ENCODE peak calls at places on chromosomes 12 and 14, in seven cellular contexts. Q is HCT116, A is A549, G is K562, X is SK-N-SH, P is HepG2, R is H1. V is an unnamed sample.
A peak's percentile ranks its signal among the peaks of the same experiment; 100 is the strongest.

GRCh38 chr12:100826323-100826722 is 31.7 kb downstream of the ANO4 start:
- DNase-seq in Q (peak; percentile 13), G (peak; percentile 40), A (peak; percentile 8), R (peak; percentile 72), X (no peak), P (peak; percentile 23), V (peak; percentile 58)

GRCh38 chr12:124759841-124760508 is 103.7 kb downstream of the SCARB1 start:
- DNase-seq in A (no peak), Q (no peak), R (no peak), X (no peak), G (no peak), P (no peak), V (no peak)

GRCh38 chr14:69542311-69542710 is 32.4 kb downstream of the CCDC177 start:
- DNase-seq in A (no peak), P (no peak), R (no peak), X (no peak), Q (no peak), G (no peak), V (no peak)

GRCh38 chr14:61188936-61189808 is 92.0 kb downstream of the TMEM30B start:
- DNase-seq in Q (no peak), P (peak; percentile 48), R (peak; percentile 83), G (peak; percentile 29), A (peak; percentile 87), X (peak; percentile 73), V (peak; percentile 51)

GRCh38 chr12:26373606-26374495 is 178.5 kb downstream of the SSPN start:
- DNase-seq in X (no peak), A (no peak), G (no peak), P (no peak), R (no peak), Q (no peak), V (no peak)

GRCh38 chr12:76138656-76139055 is 54.2 kb upstream of the NAP1L1 start:
- DNase-seq in R (no peak), Q (no peak), P (no peak), X (no peak), A (no peak), G (no peak), V (no peak)

GRCh38 chr14:96184737-96185136 is 19.9 kb upstream of the BDKRB2 start:
- DNase-seq in P (no peak), R (no peak), Q (no peak), G (no peak), X (no peak), A (no peak), V (peak; percentile 55)

GRCh38 chr12:75744607-75745256 is 233.3 kb upstream of the KRR1 start:
- DNase-seq in Q (no peak), X (no peak), G (no peak), R (no peak), P (peak; percentile 30), A (no peak), V (no peak)

DNA sequence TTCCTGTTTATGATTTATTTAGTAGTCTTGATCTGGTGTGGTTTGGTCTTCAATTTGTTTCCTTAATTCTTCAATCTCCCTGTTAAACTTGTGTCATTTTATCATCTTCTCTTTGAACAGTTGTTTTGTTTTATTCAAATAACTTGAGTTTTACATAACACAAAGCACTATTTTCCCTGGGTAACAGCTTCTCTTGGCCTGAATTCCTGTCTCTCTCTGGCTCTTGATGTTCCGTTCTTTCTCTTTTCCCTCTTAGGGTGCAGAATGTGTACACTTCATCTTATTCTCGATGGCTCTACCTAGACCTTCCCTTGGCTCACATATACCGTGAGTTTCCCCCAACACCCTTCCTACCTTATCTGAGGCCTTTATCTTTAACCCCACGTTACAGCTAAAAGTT is 36.8 kb upstream of the VPS33A start:
- DNase-seq in A (no peak), G (no peak), X (no peak), Q (no peak), R (no peak), P (no peak), V (no peak)
- TF ChIP-seq RAD21 in A (no peak), G (no peak), X (no peak), Q (no peak), R (no peak), P (no peak), V (no peak)

DNA sequence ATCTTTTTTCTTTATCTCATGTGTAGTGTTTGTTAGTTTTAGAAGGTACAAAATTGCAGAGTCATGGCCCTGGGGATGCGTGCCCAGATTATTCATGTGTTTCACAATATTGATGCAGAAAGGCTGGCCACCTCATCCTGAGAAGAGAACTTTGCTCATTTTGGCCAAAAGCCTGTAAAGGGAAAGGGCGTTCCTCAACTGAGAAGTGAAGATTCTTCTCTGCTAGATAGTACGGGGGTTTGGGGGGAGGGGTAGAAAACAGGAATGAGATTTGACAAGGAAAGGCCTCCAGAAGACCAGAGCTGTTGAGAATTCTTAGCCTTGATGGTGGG is 1.7 kb downstream of the MGST1 start:
- DNase-seq in G (peak; percentile 66), P (peak; percentile 81), X (no peak), A (peak; percentile 44), R (no peak), Q (no peak), V (peak; percentile 96)
- TF ChIP-seq RAD21 in G (no peak), P (no peak), X (no peak), A (no peak), R (no peak), Q (no peak), V (peak; percentile 10)

GRCh38 chr12:123152823-123153222 is 1.9 kb upstream of the PITPNM2 start:
- DNase-seq in X (no peak), R (no peak), A (no peak), G (no peak), P (no peak), Q (no peak), V (no peak)

GRCh38 chr12:123150273-123150803 is 552 bp downstream of the PITPNM2 start:
- DNase-seq in A (peak; percentile 50), G (peak; percentile 42), Q (no peak), X (peak; percentile 88), R (no peak), P (no peak), V (no peak)

GRCh38 chr12:123151679-123152454 is 977 bp upstream of the PITPNM2 start:
- DNase-seq in G (no peak), A (no peak), P (no peak), X (no peak), Q (no peak), R (no peak), V (no peak)

GRCh38 chr12:123149828-123150272 is 1.0 kb downstream of the PITPNM2 start:
- DNase-seq in Q (no peak), P (no peak), X (peak; percentile 41), G (peak; percentile 59), R (no peak), A (peak; percentile 15), V (no peak)

GRCh38 chr12:123150804-123151678 is at the start of gene PITPNM2:
- DNase-seq in G (peak; percentile 77), A (peak; percentile 57), R (no peak), X (peak; percentile 90), P (no peak), Q (no peak), V (peak; percentile 58)
- TF ChIP-seq RAD21 in G (peak; percentile 58), A (no peak), R (peak; percentile 11), X (no peak), P (peak; percentile 57), Q (peak; percentile 8), V (peak; percentile 49)

GRCh38 chr14:71363961-71364360 is 456.7 kb downstream of the PCNX1 start:
- DNase-seq in P (no peak), X (no peak), A (no peak), R (no peak), Q (no peak), G (no peak), V (peak; percentile 79)
- TF ChIP-seq RAD21 in P (no peak), X (no peak), A (no peak), R (no peak), Q (no peak), G (no peak), V (no peak)

V was measured in IMR-90.